ENCODE peak calls at places on chromosome 2, in eight cellular contexts. H is HEK293T; T is fibroblast of mammary gland; J is stimulated activated naive CD4-positive, alpha-beta T cell; O is Caki2; L is SJSA1; F is NCI-H82; M is WTC11. N is an unnamed sample.
A peak's percentile ranks its signal among the peaks of the same experiment; 100 is the strongest.

GRCh38 chr2:26687785-26688184 is 4.7 kb upstream of the KCNK3 start:
- DNase-seq in H (no peak), T (no peak), J (no peak), O (no peak), L (no peak), F (no peak), M (no peak), N (no peak)

GRCh38 chr2:201947287-201947686 is 86.4 kb upstream of the FZD7 start:
- DNase-seq in H (no peak), T (no peak), J (no peak), O (no peak), L (no peak), F (no peak), M (no peak), N (no peak)

GRCh38 chr2:134518101-134518500 is 200.7 kb downstream of the TMEM163 start:
- DNase-seq in H (no peak), T (no peak), J (no peak), O (no peak), L (no peak), F (no peak), M (no peak), N (no peak)

GRCh38 chr2:134228493-134228903 is 25.4 kb upstream of the MGAT5 start:
- DNase-seq in H (peak; percentile 20), T (peak; percentile 41), J (no peak), O (no peak), L (no peak), F (peak; percentile 36), M (no peak), N (no peak)

GRCh38 chr2:162073776-162074578 is at the start of gene DPP4:
- DNase-seq in H (peak; percentile 68), T (peak; percentile 20), J (peak; percentile 78), O (peak; percentile 67), L (no peak), F (peak; percentile 62), M (peak; percentile 59), N (no peak)

GRCh38 chr2:217902281-217903141 is 100.3 kb downstream of the TNS1 start:
- DNase-seq in H (no peak), T (peak; percentile 71), J (no peak), O (no peak), L (peak; percentile 67), F (no peak), M (no peak), N (peak; percentile 96)

GRCh38 chr2:25187729-25188350 is 19.5 kb upstream of the POMC start:
- DNase-seq in H (no peak), T (no peak), J (no peak), O (no peak), L (no peak), F (peak; percentile 62), M (no peak), N (peak; percentile 23)

GRCh38 chr2:65637061-65637460 is 204.7 kb upstream of the SPRED2 start:
- DNase-seq in H (no peak), T (no peak), J (no peak), O (no peak), L (no peak), F (no peak), M (no peak), N (no peak)